ENCODE peak calls at places on chromosomes 5 and 9, in four cellular contexts. One of them, this sample, is unnamed.

GRCh38 chr5:143350790-143351603 is 52.5 kb downstream of the NR3C1 start:
- DNase-seq in IMR-90: peak; percentile 95
- DNase-seq in neuronal stem cell: no peak
- DNase-seq in H9: no peak
- DNase-seq in this sample: no peak

GRCh38 chr5:178386532-178386931 is 153.9 kb upstream of the PHYKPL start:
- DNase-seq in IMR-90: no peak
- DNase-seq in neuronal stem cell: no peak
- DNase-seq in H9: peak; percentile 21
- DNase-seq in this sample: no peak

GRCh38 chr5:32190094-32190493 is 16.0 kb upstream of the GOLPH3 start:
- DNase-seq in IMR-90: peak; percentile 50
- DNase-seq in neuronal stem cell: no peak
- DNase-seq in H9: no peak
- DNase-seq in this sample: no peak

GRCh38 chr5:84274585-84275468 is 109.9 kb downstream of the EDIL3 start:
- DNase-seq in IMR-90: peak; percentile 28
- DNase-seq in neuronal stem cell: peak; percentile 4
- DNase-seq in H9: no peak
- DNase-seq in this sample: no peak

GRCh38 chr5:50836356-50836755 is 169.9 kb downstream of the PARP8 start:
- DNase-seq in IMR-90: no peak
- DNase-seq in neuronal stem cell: no peak
- DNase-seq in H9: no peak
- DNase-seq in this sample: no peak

GRCh38 chr5:44665101-44665701 is 143.5 kb upstream of the MRPS30 start:
- DNase-seq in IMR-90: no peak
- DNase-seq in neuronal stem cell: no peak
- DNase-seq in H9: no peak
- DNase-seq in this sample: no peak

GRCh38 chr5:40374853-40375252 is 304.9 kb upstream of the PTGER4 start:
- DNase-seq in IMR-90: no peak
- DNase-seq in neuronal stem cell: no peak
- DNase-seq in H9: no peak
- DNase-seq in this sample: no peak

GRCh38 chr5:53019320-53019719 is 30.2 kb downstream of the ITGA2 start:
- DNase-seq in IMR-90: peak; percentile 87
- DNase-seq in neuronal stem cell: no peak
- DNase-seq in H9: no peak
- DNase-seq in this sample: peak; percentile 67

GRCh38 chr9:114392749-114393112 is 4.9 kb upstream of the AKNA start:
- DNase-seq in IMR-90: no peak
- DNase-seq in neuronal stem cell: no peak
- DNase-seq in H9: no peak
- DNase-seq in this sample: no peak

DNA sequence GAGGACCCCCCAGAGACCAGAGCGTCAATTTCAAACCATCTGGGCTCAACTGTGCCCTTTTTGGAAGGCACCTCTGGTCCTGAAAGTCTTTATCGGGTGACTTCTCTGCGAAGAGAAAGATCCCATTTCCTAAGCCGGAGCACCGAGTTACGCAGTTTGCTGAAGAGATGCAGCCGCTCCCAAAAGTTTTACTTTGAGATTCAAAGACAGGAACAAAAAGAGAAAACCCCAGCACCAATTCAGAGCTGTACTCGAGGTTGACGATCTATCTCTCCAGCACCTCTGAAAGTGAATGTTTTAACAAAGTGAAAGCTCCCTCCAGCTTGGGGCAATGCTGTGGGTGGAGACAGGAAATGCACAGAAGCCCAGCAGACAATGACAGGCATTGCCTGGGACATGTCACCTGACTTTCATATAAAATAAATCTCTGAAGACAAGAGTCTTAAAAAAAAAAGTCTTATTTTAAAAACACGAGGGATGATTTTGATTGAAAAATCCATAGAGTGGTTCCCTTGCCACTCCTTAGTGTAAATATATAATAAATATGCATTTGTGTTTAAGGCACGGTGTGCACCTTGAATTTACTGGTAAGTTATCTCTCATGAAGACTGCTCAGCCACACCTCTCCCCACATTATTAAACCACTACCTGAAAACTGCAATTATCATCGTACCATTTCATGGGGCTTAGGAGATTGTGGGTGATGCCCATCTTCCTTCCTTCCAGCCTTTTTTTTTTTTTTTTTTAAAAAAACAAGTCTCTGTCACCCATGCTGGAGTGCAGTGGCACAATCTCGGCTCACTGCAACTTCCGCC is 79.9 kb downstream of the FNBP1 start:
- DNase-seq in IMR-90: peak; percentile 49
- DNase-seq in neuronal stem cell: no peak
- DNase-seq in H9: peak; percentile 59
- DNase-seq in this sample: no peak
- H2AFZ ChIP-seq in IMR-90: peak overlapping the region; percentile 83
- H2AFZ ChIP-seq in neuronal stem cell: peak overlapping the region; percentile 81
- H2AFZ ChIP-seq in H9: no peak overlapping the region
- H2AFZ ChIP-seq in this sample: no peak overlapping the region

GRCh38 chr9:116497081-116497480 is 190.0 kb upstream of the TRIM32 start:
- DNase-seq in IMR-90: no peak
- DNase-seq in neuronal stem cell: no peak
- DNase-seq in H9: no peak
- DNase-seq in this sample: no peak
- H3K4ac ChIP-seq in IMR-90: no peak overlapping the region
- H3K4ac ChIP-seq in neuronal stem cell: no peak overlapping the region
- H3K4ac ChIP-seq in H9: no peak overlapping the region
- H3K4ac ChIP-seq in this sample: no peak overlapping the region

GRCh38 chr5:55051357-55051756 is 27.3 kb downstream of the GZMK start:
- DNase-seq in IMR-90: no peak
- DNase-seq in neuronal stem cell: no peak
- DNase-seq in H9: no peak
- DNase-seq in this sample: no peak
- H2AFZ ChIP-seq in IMR-90: no peak overlapping the region
- H2AFZ ChIP-seq in neuronal stem cell: no peak overlapping the region
- H2AFZ ChIP-seq in H9: no peak overlapping the region
- H2AFZ ChIP-seq in this sample: no peak overlapping the region

GRCh38 chr9:137459147-137459600 is at the start of gene NSMF:
- DNase-seq in IMR-90: peak; percentile 86
- DNase-seq in neuronal stem cell: peak; percentile 92
- DNase-seq in H9: peak; percentile 90
- DNase-seq in this sample: peak; percentile 90

GRCh38 chr9:137459601-137460362 is 648 bp upstream of the NSMF start:
- DNase-seq in IMR-90: no peak
- DNase-seq in neuronal stem cell: no peak
- DNase-seq in H9: no peak
- DNase-seq in this sample: no peak

GRCh38 chr9:137457406-137458193 is 1.5 kb downstream of the NSMF start:
- DNase-seq in IMR-90: no peak
- DNase-seq in neuronal stem cell: no peak
- DNase-seq in H9: no peak
- DNase-seq in this sample: no peak

GRCh38 chr9:137456864-137457405 is 2.2 kb downstream of the NSMF start:
- DNase-seq in IMR-90: no peak
- DNase-seq in neuronal stem cell: no peak
- DNase-seq in H9: no peak
- DNase-seq in this sample: no peak

GRCh38 chr9:137458194-137459146 is 664 bp downstream of the NSMF start:
- DNase-seq in IMR-90: no peak
- DNase-seq in neuronal stem cell: no peak
- DNase-seq in H9: no peak
- DNase-seq in this sample: no peak
- H3K4ac ChIP-seq in IMR-90: peak overlapping the region; percentile 47
- H3K4ac ChIP-seq in neuronal stem cell: peak overlapping the region; percentile 76
- H3K4ac ChIP-seq in H9: no peak overlapping the region
- H3K4ac ChIP-seq in this sample: peak overlapping the region; percentile 10

GRCh38 chr9:106593201-106593600 is 269.8 kb upstream of the ZNF462 start:
- DNase-seq in IMR-90: no peak
- DNase-seq in neuronal stem cell: no peak
- DNase-seq in H9: no peak
- DNase-seq in this sample: peak; percentile 67

GRCh38 chr9:106587021-106587420 is 275.9 kb upstream of the ZNF462 start:
- DNase-seq in IMR-90: no peak
- DNase-seq in neuronal stem cell: no peak
- DNase-seq in H9: no peak
- DNase-seq in this sample: no peak

GRCh38 chr9:106588601-106589000 is 274.4 kb upstream of the ZNF462 start:
- DNase-seq in IMR-90: no peak
- DNase-seq in neuronal stem cell: no peak
- DNase-seq in H9: no peak
- DNase-seq in this sample: peak; percentile 53

GRCh38 chr9:106590759-106591505 is 272.0 kb upstream of the ZNF462 start:
- DNase-seq in IMR-90: no peak
- DNase-seq in neuronal stem cell: no peak
- DNase-seq in H9: no peak
- DNase-seq in this sample: peak; percentile 53
- H2AFZ ChIP-seq in IMR-90: no peak overlapping the region
- H2AFZ ChIP-seq in neuronal stem cell: peak overlapping the region; percentile 15
- H2AFZ ChIP-seq in H9: no peak overlapping the region
- H2AFZ ChIP-seq in this sample: no peak overlapping the region

DNA sequence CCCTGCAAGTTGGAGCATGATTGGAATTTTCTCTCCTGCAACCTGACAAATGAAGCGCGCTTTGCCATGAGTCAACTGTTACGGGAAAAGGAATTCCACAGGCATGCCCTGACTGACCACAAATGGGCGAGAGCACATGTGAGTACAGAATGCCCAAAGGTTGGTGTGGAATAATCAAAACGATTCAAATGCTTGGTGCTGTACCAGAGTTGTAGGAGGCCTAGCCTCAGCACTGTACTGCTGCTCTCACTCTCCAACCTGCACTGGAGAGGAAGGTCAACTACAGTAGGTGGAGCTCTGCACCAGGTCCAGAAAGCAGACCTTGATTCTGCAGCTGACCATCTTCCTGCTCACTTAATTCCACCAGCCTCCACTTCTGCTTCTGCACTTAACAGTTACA is 406.9 kb upstream of the ACTBL2 start:
- DNase-seq in IMR-90: peak; percentile 83
- DNase-seq in neuronal stem cell: no peak
- DNase-seq in H9: no peak
- DNase-seq in this sample: peak; percentile 94
- H3K4ac ChIP-seq in IMR-90: peak overlapping the region; percentile 69
- H3K4ac ChIP-seq in neuronal stem cell: no peak overlapping the region
- H3K4ac ChIP-seq in H9: no peak overlapping the region
- H3K4ac ChIP-seq in this sample: no peak overlapping the region

GRCh38 chr9:101131326-101131725 is 102.8 kb downstream of the PLPPR1 start:
- DNase-seq in IMR-90: no peak
- DNase-seq in neuronal stem cell: no peak
- DNase-seq in H9: no peak
- DNase-seq in this sample: no peak
- H2AFZ ChIP-seq in IMR-90: no peak overlapping the region
- H2AFZ ChIP-seq in neuronal stem cell: no peak overlapping the region
- H2AFZ ChIP-seq in H9: no peak overlapping the region
- H2AFZ ChIP-seq in this sample: no peak overlapping the region

DNA sequence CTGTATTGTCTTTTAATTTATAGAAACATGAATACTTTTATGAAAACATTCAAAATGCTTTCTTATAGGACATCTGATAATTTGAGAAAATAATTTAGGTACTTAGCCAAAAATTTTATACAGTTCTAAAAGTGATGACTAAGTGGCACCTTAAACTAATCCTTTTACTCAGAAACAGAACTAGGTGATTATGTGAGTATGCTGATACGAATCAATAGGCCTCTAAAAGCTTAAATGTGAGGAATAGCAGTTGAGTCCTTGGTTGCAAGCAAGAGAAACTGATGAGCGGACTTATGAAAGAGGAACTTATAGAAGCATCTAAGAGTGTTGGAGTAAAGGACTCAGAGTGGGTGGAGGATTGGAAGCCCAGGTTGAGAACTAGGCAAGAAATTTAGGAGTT is 26.4 kb downstream of the ANXA1 start:
- DNase-seq in IMR-90: no peak
- DNase-seq in neuronal stem cell: no peak
- DNase-seq in H9: no peak
- DNase-seq in this sample: no peak
- H3K4ac ChIP-seq in IMR-90: no peak overlapping the region
- H3K4ac ChIP-seq in neuronal stem cell: no peak overlapping the region
- H3K4ac ChIP-seq in H9: no peak overlapping the region
- H3K4ac ChIP-seq in this sample: no peak overlapping the region

GRCh38 chr9:81871695-81872094 is 56.5 kb upstream of the SPATA31D4 start:
- DNase-seq in IMR-90: peak; percentile 82
- DNase-seq in neuronal stem cell: no peak
- DNase-seq in H9: no peak
- DNase-seq in this sample: no peak
- H2AFZ ChIP-seq in IMR-90: no peak overlapping the region
- H2AFZ ChIP-seq in neuronal stem cell: no peak overlapping the region
- H2AFZ ChIP-seq in H9: peak overlapping the region; percentile 32
- H2AFZ ChIP-seq in this sample: no peak overlapping the region

DNA sequence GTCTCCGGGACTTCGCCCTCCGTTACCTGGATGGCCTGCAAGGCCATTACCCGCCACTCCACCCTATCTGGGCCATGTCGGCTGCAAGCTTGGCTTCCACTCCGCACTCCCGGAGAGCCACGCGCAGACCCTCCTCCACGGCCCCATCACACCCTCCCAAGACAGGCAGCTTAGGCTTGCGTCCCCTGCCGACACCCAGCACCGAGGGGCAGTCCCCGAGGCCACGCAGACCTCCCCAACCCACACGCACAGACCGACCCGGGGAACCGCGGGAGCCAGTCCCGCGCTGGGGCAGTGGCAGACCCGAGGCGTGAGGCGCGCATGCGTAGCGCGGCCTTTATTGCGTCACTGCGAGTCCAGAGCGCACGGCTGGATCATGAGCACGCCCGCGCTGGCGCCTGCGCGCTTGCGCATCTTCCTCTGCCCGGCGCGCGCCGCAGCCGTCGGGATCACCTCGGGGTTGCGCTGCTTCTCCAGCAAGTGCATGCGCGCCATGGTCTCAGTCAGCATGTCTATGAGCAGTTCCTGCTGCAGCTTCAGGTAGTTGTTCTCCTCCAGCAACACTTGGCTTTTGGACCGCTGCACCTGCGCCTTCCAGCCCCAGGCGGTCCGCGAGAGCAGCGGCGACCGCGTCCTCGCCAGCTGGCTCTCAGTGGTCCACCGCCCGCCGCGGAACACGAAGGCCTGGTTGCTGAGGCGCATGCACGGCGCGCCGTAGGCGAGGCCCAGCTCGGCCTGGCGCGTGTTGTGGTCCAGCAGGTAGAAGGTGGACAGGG is 2.4 kb downstream of the CBY3 start:
- DNase-seq in IMR-90: peak; percentile 93
- DNase-seq in neuronal stem cell: peak; percentile 95
- DNase-seq in H9: peak; percentile 94
- DNase-seq in this sample: peak; percentile 100
- H3K4ac ChIP-seq in IMR-90: peak overlapping the region; percentile 97
- H3K4ac ChIP-seq in neuronal stem cell: peak overlapping the region; percentile 100
- H3K4ac ChIP-seq in H9: no peak overlapping the region
- H3K4ac ChIP-seq in this sample: peak overlapping the region; percentile 67